ENCODE peak calls at places on chromosome 15, in six cellular contexts. F is cardiac muscle cell, Q is right lobe of liver, N is upper lobe of right lung, S is left ventricle myocardium inferior, C is ovary. E is an unnamed sample.

GRCh38 chr15:70761931-70762468 is 1.4 kb downstream of the UACA start:
- DNase-seq in F (peak; percentile 25), Q (no peak), N (no peak), S (no peak), C (no peak), E (no peak)

GRCh38 chr15:52716536-52716935 is 37.3 kb upstream of the ATOSA start:
- DNase-seq in F (no peak), Q (no peak), N (no peak), S (no peak), C (no peak), E (no peak)

GRCh38 chr15:73633991-73634495 is 854 bp upstream of the NPTN start:
- DNase-seq in F (peak; percentile 90), Q (no peak), N (no peak), S (no peak), C (no peak), E (no peak)

GRCh38 chr15:91047545-91048199 is 25.3 kb upstream of the VPS33B start:
- DNase-seq in F (peak; percentile 12), Q (no peak), N (no peak), S (no peak), C (no peak), E (no peak)

GRCh38 chr15:60074181-60074885 is 70.2 kb downstream of the FOXB1 start:
- DNase-seq in F (no peak), Q (no peak), N (no peak), S (no peak), C (no peak), E (no peak)

GRCh38 chr15:72532991-72533601 is 59.0 kb downstream of the ARIH1 start:
- DNase-seq in F (peak; percentile 10), Q (no peak), N (no peak), S (no peak), C (no peak), E (peak; percentile 21)

GRCh38 chr15:36831125-36831914 is 251.9 kb downstream of the CDIN1 start:
- DNase-seq in F (no peak), Q (no peak), N (no peak), S (no peak), C (no peak), E (no peak)

GRCh38 chr15:88894348-88894818 is 961 bp downstream of the HAPLN3 start:
- DNase-seq in F (peak; percentile 58), Q (no peak), N (peak; percentile 84), S (peak; percentile 58), C (no peak), E (peak; percentile 78)

GRCh38 chr15:42679285-42680141 is 57.4 kb downstream of the CDAN1 start:
- DNase-seq in F (no peak), Q (no peak), N (no peak), S (no peak), C (no peak), E (no peak)

GRCh38 chr15:74317820-74318375 is 49.5 kb downstream of the CYP11A1 start:
- DNase-seq in F (peak; percentile 96), Q (no peak), N (no peak), S (peak; percentile 92), C (peak; percentile 90), E (no peak)

GRCh38 chr15:70584838-70585706 is 178.3 kb downstream of the UACA start:
- DNase-seq in F (no peak), Q (no peak), N (no peak), S (no peak), C (no peak), E (peak; percentile 51)

GRCh38 chr15:41660235-41661077 is at the start of gene MGA:
- DNase-seq in F (peak; percentile 97), Q (peak; percentile 93), N (peak; percentile 95), S (peak; percentile 91), C (peak; percentile 88), E (peak; percentile 79)

GRCh38 chr15:63056843-63057242 is 14.3 kb downstream of the TPM1 start:
- DNase-seq in F (peak; percentile 67), Q (no peak), N (no peak), S (peak; percentile 68), C (peak; percentile 89), E (no peak)

GRCh38 chr15:63803106-63803886 is 30.5 kb downstream of the HERC1 start:
- DNase-seq in F (peak; percentile 39), Q (no peak), N (no peak), S (no peak), C (no peak), E (no peak)

GRCh38 chr15:90539789-90540188 is 10.1 kb downstream of the CRTC3 start:
- DNase-seq in F (no peak), Q (no peak), N (no peak), S (no peak), C (no peak), E (peak; percentile 32)

GRCh38 chr15:37100109-37100873 is at the start of gene MEIS2:
- DNase-seq in F (peak; percentile 98), Q (peak; percentile 93), N (peak; percentile 94), S (peak; percentile 94), C (peak; percentile 95), E (no peak)

GRCh38 chr15:97991972-97992541 is 31.6 kb downstream of the ARRDC4 start:
- DNase-seq in F (no peak), Q (no peak), N (no peak), S (no peak), C (no peak), E (no peak)

GRCh38 chr15:43293402-43293801 is 26.7 kb upstream of the TGM5 start:
- DNase-seq in F (no peak), Q (no peak), N (no peak), S (no peak), C (no peak), E (no peak)

GRCh38 chr15:27490867-27491595 is 520.0 kb downstream of the GABRG3 start:
- DNase-seq in F (no peak), Q (no peak), N (no peak), S (no peak), C (no peak), E (no peak)

GRCh38 chr15:32737246-32737757 is 19.5 kb downstream of the GREM1 start:
- DNase-seq in F (no peak), Q (no peak), N (no peak), S (no peak), C (no peak), E (no peak)

GRCh38 chr15:83207622-83208356 is at the start of gene HDGFL3:
- DNase-seq in F (peak; percentile 72), Q (peak; percentile 55), N (peak; percentile 85), S (peak; percentile 69), C (peak; percentile 76), E (no peak)

GRCh38 chr15:31932581-31932980 is 97.7 kb upstream of the CHRNA7 start:
- DNase-seq in F (no peak), Q (no peak), N (no peak), S (no peak), C (no peak), E (no peak)

DNA sequence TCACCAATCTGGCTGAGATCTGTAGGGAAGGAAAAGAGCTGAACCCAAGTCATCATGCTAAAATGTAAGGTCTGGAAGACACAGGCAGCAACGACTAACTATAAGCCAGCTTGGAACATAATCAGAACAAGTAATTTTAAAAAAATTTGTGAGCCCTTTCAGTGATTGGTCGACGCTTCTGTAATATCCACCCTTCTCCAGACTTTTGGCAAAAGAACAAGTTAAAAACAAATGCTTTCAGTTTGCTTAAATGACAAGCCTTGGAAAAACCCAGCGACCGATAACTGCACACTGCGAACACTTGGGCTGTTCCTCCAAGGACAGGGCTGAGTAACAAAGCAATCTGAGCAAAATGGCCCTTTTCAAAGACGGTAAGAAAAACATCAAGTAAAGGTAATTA is 49.6 kb downstream of the PCSK6 start:
- DNase-seq in F (peak; percentile 81), Q (no peak), N (no peak), S (no peak), C (no peak), E (no peak)
- H3K4me3 ChIP-seq in F (no peak overlapping the region), Q (peak overlapping the region; percentile 6), N (no peak overlapping the region), S (peak overlapping the region; percentile 13), C (no peak overlapping the region), E (no peak overlapping the region)

DNA sequence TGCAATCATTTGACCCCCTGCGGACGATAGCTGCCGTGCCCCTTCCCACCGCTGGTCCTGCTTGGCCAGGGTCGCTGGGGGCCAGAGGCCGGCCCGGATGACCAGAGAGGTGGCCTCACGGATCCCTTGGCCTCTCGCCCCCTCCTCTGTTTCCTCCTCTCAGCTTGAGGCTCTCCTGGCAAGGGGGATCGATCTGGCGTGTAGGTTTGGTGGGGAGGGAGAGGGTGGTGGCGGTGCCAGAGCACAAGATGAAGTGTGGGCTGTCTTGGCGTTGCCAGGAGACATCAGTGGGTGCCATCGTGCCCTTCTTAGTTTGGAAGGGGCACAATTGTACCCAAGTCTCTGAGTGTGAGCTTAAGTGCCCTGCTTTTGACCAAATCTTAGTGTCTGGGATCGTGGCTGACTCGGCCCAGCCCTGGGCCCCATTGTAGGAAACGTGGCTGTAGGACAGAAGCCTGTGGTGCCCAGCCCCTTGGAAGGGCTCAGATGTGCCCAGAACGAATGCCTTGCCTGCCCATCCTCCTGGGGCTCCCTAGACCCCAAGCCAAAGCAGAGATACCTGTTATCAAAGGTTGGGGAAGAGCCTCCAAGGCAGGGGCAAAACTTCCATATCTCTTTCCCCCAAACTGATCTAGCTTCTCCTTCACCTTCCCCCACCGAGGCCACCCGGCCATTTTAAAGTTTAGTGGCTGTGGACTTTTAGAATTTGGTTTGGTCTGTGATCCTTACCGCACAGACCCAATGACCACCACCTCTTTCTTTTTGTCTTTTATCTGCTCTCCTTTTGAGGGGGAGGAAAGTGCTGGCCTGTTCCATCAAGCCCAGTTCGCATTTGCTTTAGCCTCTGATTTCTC is 14.4 kb downstream of the NR2F2 start:
- DNase-seq in F (no peak), Q (no peak), N (no peak), S (no peak), C (peak; percentile 60), E (no peak)
- H3K4me1 ChIP-seq in F (no peaks in the 10 kb centered on the region), Q (peaks cover 6% of the 10 kb centered on the region), N (peaks cover 6% of the 10 kb centered on the region), S (peaks cover 77% of the 10 kb centered on the region), C (peaks cover 9% of the 10 kb centered on the region), E (no peaks in the 10 kb centered on the region)

DNA sequence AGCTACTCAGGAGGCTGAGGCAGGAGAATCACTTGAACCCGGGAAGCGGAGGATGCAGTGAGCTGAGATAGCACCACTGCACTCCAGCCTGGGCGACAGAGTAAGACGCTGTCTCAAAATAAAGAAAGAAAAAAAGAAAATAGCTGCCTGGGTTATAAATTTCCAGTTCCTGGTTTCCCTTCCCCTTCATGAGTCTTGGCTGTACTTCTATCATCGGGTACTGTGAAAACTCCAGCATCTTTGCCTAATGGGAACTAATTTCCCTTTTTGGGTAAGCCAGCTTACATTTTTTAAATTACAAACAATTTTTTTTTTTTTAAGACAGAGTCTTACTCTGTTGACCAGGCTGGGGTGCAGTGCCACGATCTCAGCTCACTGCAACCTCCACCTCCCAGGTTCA is 15.0 kb downstream of the DENND4A start:
- DNase-seq in F (no peak), Q (no peak), N (no peak), S (no peak), C (no peak), E (no peak)
- H3K27ac ChIP-seq in F (no peak overlapping the region), Q (no peak overlapping the region), N (peak overlapping the region; percentile 26), S (no peak overlapping the region), C (no peak overlapping the region), E (no peak overlapping the region)

GRCh38 chr15:35186346-35186745 is 101.3 kb upstream of the NANOGP8 start:
- DNase-seq in F (no peak), Q (no peak), N (no peak), S (no peak), C (no peak), E (no peak)

GRCh38 chr15:35179739-35180138 is 94.6 kb upstream of the NANOGP8 start:
- DNase-seq in F (no peak), Q (no peak), N (no peak), S (no peak), C (no peak), E (no peak)

GRCh38 chr15:35181538-35181937 is 96.4 kb upstream of the NANOGP8 start:
- DNase-seq in F (peak; percentile 41), Q (no peak), N (no peak), S (no peak), C (no peak), E (no peak)

GRCh38 chr15:35184646-35185045 is 99.6 kb upstream of the NANOGP8 start:
- DNase-seq in F (no peak), Q (no peak), N (no peak), S (no peak), C (no peak), E (no peak)

GRCh38 chr15:35182841-35183479 is 97.9 kb upstream of the NANOGP8 start:
- DNase-seq in F (no peak), Q (no peak), N (no peak), S (no peak), C (no peak), E (no peak)
- H3K4me3 ChIP-seq in F (no peak overlapping the region), Q (no peak overlapping the region), N (no peak overlapping the region), S (no peak overlapping the region), C (no peak overlapping the region), E (no peak overlapping the region)